ENCODE peak calls at places on chromosomes 12 and 14, in six cellular contexts. W, I, M, T, Z and L are unnamed samples. For H3K27me3, the result is how much of the 10 kb centered on the place peaks cover.

GRCh38 chr12:97404093-97404492 is 58.5 kb upstream of the RMST start:
- DNase-seq in M (no peak), W (no peak), I (no peak), Z (no peak), T (no peak), L (no peak)

GRCh38 chr14:31410048-31410654 is 10.2 kb downstream of the HEATR5A start:
- DNase-seq in I (no peak), Z (no peak), M (no peak), T (no peak), W (no peak), L (no peak)

GRCh38 chr12:32659908-32660440 is 19.1 kb upstream of the DNM1L start:
- DNase-seq in I (no peak), T (no peak), W (no peak), Z (no peak), M (no peak), L (no peak)

GRCh38 chr14:34368115-34368970 is 93.7 kb downstream of the SPTSSA start:
- DNase-seq in T (no peak), W (no peak), Z (no peak), M (no peak), I (no peak), L (no peak)

GRCh38 chr12:70121562-70121961 is 121.7 kb upstream of the CNOT2 start:
- DNase-seq in T (no peak), Z (no peak), I (no peak), W (no peak), M (no peak), L (no peak)

GRCh38 chr12:1094714-1095113 is 103.7 kb downstream of the ERC1 start:
- DNase-seq in Z (no peak), W (no peak), I (peak), M (no peak), T (no peak), L (no peak)

GRCh38 chr14:67574806-67575205 is 25.3 kb downstream of the PIGH start:
- DNase-seq in W (no peak), I (no peak), T (no peak), Z (no peak), M (no peak), L (no peak)

GRCh38 chr14:85634205-85634604 is 104.3 kb downstream of the FLRT2 start:
- DNase-seq in Z (no peak), M (no peak), T (no peak), W (no peak), I (no peak), L (no peak)

GRCh38 chr12:113896194-113896593 is 69.9 kb downstream of the RBM19 start:
- DNase-seq in M (no peak), W (no peak), I (no peak), Z (no peak), T (no peak), L (no peak)

GRCh38 chr14:36510078-36510799 is 9.8 kb downstream of the NKX2-1 start:
- DNase-seq in Z (no peak), W (no peak), M (no peak), I (no peak), T (peak), L (peak)

GRCh38 chr12:98058838-98059237 is 456.6 kb upstream of the TMPO start:
- DNase-seq in M (no peak), W (no peak), T (no peak), Z (no peak), I (no peak), L (no peak)

DNA sequence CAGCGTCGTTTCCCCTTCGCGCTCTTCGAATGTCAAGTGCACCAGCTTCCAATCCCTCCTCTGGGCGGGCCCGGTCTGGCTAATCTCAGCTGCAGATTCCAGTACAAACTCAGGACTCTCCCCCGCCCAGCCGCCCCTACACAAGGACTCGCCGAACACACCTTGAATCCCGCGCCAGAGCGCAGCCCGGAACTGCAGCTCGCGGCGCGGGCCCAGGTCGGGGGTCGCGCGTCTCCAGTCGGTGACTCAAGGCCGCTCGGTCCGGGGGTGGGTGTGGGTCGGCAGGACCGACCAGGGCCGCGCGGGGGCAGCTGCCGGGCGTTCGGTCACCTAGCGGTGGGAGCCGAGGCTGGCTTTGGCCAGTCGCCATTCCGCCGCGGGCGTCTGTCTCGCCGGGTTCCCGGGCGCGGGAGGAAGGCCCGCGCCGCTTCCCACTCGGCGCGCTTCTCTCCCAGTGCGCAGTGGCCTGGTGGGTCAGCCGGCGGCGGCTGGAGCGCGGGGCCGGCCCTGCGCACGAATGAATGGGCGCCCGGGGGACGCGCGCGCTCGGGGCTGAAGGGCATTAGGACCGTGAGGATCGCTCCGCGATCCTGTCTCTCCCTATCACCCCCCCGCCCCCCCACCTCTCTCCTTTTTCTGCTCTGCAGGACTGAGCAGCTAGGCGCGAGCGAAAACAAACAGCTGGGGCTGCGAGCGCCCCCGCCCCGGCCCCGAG is at the start of gene GALNT16:
- DNase-seq in T (peak), W (peak), M (no peak), I (no peak), Z (peak), L (no peak)
- H3K4me3 ChIP-seq in T (peak), W (peak), M (peak), I (no peak), Z (peak), L (peak)

DNA sequence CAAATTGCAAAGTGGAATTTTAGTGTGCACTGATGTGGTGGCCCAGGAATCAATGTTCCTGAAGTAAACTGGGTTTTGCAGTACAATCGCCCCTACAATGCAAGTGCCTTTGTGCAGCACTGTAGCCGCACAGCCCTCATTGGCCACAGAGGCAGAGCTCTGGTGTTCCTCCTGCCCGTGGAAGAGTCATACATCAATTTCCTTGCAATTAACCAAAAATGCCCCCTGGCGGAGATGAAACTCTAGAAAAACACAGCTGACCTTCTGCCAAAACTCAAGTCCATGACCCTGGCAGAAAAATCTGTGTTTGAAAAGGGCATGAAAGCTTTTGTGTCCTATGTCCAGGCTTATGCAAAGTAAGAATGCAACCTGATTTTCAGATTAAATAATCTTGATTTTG is 117.9 kb upstream of the PRB2 start:
- DNase-seq in M (no peak), I (no peak), W (no peak), T (no peak), Z (no peak), L (no peak)
- TF ChIP-seq CTCF in M (no peak), I (peak), W (no peak), T (no peak), Z (peak), L (no peak)

GRCh38 chr12:52689936-52690335 is 9.7 kb upstream of the KRT1 start:
- DNase-seq in W (no peak), M (no peak), I (no peak), Z (no peak), T (no peak), L (no peak)
- H3K27me3 ChIP-seq in W (under half), M (under half), I (under half), Z (half or more), T (under half), L (under half)

GRCh38 chr12:117360222-117360550 is 1.2 kb downstream of the NOS1 start:
- DNase-seq in W (no peak), I (no peak), M (no peak), Z (no peak), T (no peak), L (no peak)
- H3K4me3 ChIP-seq in W (no peak), I (no peak), M (peak), Z (peak), T (no peak), L (peak)

DNA sequence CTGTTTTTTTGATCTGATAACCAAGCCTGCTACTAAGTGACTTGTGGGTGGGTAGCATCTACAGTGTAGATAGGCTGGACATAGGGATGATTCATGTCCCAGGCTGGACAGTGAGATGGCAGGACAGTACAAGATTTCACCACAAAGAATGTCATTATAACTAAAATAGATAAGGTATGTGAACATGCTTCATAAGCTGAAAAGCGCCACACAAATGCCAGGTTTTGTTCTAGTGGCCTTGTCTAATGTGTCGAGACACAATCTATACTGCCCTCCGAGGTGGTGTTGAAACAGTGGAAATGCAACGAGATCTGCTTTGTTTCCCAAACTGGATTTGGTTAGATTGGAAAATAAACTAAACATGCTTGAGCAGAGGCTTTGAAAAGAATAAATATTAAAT is 4.4 kb downstream of the LGALS3 start:
- DNase-seq in Z (no peak), W (no peak), M (no peak), I (no peak), T (no peak), L (no peak)
- TF ChIP-seq CTCF in Z (peak), W (peak), M (peak), I (no peak), T (peak), L (no peak)